ENCODE peak calls at places on chromosomes 5 and 9, in seven cellular contexts. S is iris pigment epithelial cell; O is heart left ventricle; Y is retina; Q is naive thymus-derived CD4-positive, alpha-beta T cell; A is stimulated activated CD4-positive, alpha-beta T cell treated with anti-CD3 and anti-CD28 coated beads, Interleukin-12 subunit alpha, Interleukin-12 subunit beta, amount 100 ng/mL, for 4 hours; P is neural crest cell. X is an unnamed sample.

GRCh38 chr9:132409828-132410528 is at the start of gene CFAP77:
- DNase-seq in S (peak), O (peak), Y (peak), Q (peak), A (peak), P (peak), X (peak)

GRCh38 chr5:167489202-167489601 is 802.2 kb upstream of the WWC1 start:
- DNase-seq in S (peak), O (no peak), Y (no peak), Q (no peak), A (no peak), P (no peak), X (peak)

GRCh38 chr5:62720036-62720441 is 141.4 kb downstream of the LRRC70 start:
- DNase-seq in S (peak), O (no peak), Y (peak), Q (no peak), A (no peak), P (peak), X (peak)

GRCh38 chr5:79036769-79037168 is 32.7 kb downstream of the DMGDH start:
- DNase-seq in S (no peak), O (no peak), Y (no peak), Q (no peak), A (no peak), P (no peak), X (no peak)

GRCh38 chr9:83623634-83623991 is 670 bp downstream of the IDNK start:
- DNase-seq in S (no peak), O (no peak), Y (no peak), Q (no peak), A (no peak), P (no peak), X (no peak)

GRCh38 chr5:90518666-90519065 is 10.7 kb downstream of the LYSMD3 start:
- DNase-seq in S (peak), O (no peak), Y (no peak), Q (no peak), A (no peak), P (no peak), X (no peak)

GRCh38 chr5:109161914-109162683 is 247.7 kb downstream of the PJA2 start:
- DNase-seq in S (peak), O (no peak), Y (no peak), Q (no peak), A (no peak), P (no peak), X (no peak)

GRCh38 chr9:121780177-121780576 is 128.7 kb downstream of the DAB2IP start:
- DNase-seq in S (no peak), O (no peak), Y (no peak), Q (no peak), A (no peak), P (no peak), X (no peak)

GRCh38 chr5:110616009-110616408 is 110.5 kb downstream of the TMEM232 start:
- DNase-seq in S (no peak), O (no peak), Y (no peak), Q (no peak), A (no peak), P (no peak), X (no peak)

X was measured in MV-4-11.